ENCODE peak calls at places on chromosomes 1 and 21, in four cellular contexts. E is HCT116, D is OCI-LY7, U is PC-3. I is an unnamed sample.

GRCh38 chr1:58975888-58976287 is 192.0 kb upstream of the JUN start:
- DNase-seq in E (no peak), D (no peak), U (no peak), I (no peak)

GRCh38 chr1:231162970-231163830 is 1.3 kb downstream of the TRIM67 start:
- DNase-seq in E (no peak), D (no peak), U (no peak), I (peak)

GRCh38 chr1:18354657-18355056 is 126.1 kb upstream of the KLHDC7A start:
- DNase-seq in E (no peak), D (no peak), U (no peak), I (no peak)

GRCh38 chr1:67784545-67785186 is 48.6 kb downstream of the GNG12 start:
- DNase-seq in E (no peak), D (no peak), U (no peak), I (no peak)

GRCh38 chr1:100585774-100586173 is 47.8 kb downstream of the GPR88 start:
- DNase-seq in E (no peak), D (no peak), U (peak), I (no peak)

GRCh38 chr1:167924553-167925223 is 10.8 kb upstream of the ADCY10 start:
- DNase-seq in E (no peak), D (no peak), U (no peak), I (no peak)

GRCh38 chr1:25806418-25806817 is 6.4 kb downstream of the SELENON start:
- DNase-seq in E (no peak), D (no peak), U (no peak), I (no peak)

GRCh38 chr1:245800901-245801605 is 646.3 kb downstream of the KIF26B start:
- DNase-seq in E (no peak), D (no peak), U (no peak), I (no peak)

GRCh38 chr1:201966171-201966570 is 10.9 kb downstream of the TIMM17A start:
- DNase-seq in E (no peak), D (no peak), U (no peak), I (no peak)

GRCh38 chr1:70090875-70091274 is 114.5 kb downstream of the LRRC40 start:
- DNase-seq in E (no peak), D (no peak), U (peak), I (no peak)

GRCh38 chr1:206854401-206855129 is 10.9 kb upstream of the IL20 start:
- DNase-seq in E (no peak), D (no peak), U (no peak), I (no peak)

GRCh38 chr1:7207875-7208646 is 422.8 kb downstream of the CAMTA1 start:
- DNase-seq in E (peak), D (peak), U (peak), I (peak)

GRCh38 chr1:36775716-36776115 is 258.6 kb downstream of the GRIK3 start:
- DNase-seq in E (no peak), D (no peak), U (no peak), I (no peak)

GRCh38 chr1:235018161-235018560 is 110.5 kb downstream of the TOMM20 start:
- DNase-seq in E (peak), D (no peak), U (peak), I (no peak)

GRCh38 chr1:160905617-160905989 is 20.6 kb upstream of the ITLN1 start:
- DNase-seq in E (no peak), D (no peak), U (no peak), I (peak)

GRCh38 chr1:98314591-98314990 is 346.9 kb upstream of the SNX7 start:
- DNase-seq in E (no peak), D (no peak), U (no peak), I (no peak)

GRCh38 chr1:168360151-168360550 is 79.5 kb downstream of the TBX19 start:
- DNase-seq in E (no peak), D (no peak), U (no peak), I (no peak)

GRCh38 chr1:36224537-36225297 is 474 bp downstream of the THRAP3 start:
- DNase-seq in E (peak), D (no peak), U (peak), I (peak)

GRCh38 chr1:220878223-220879081 is 791 bp upstream of the HLX start:
- DNase-seq in E (no peak), D (no peak), U (no peak), I (peak)

GRCh38 chr21:29302340-29302991 is 3.7 kb downstream of the BACH1 start:
- DNase-seq in E (no peak), D (no peak), U (peak), I (no peak)

GRCh38 chr1:155929057-155929456 is 5.2 kb downstream of the KHDC4 start:
- DNase-seq in E (no peak), D (no peak), U (peak), I (no peak)

GRCh38 chr1:92443893-92444292 is 42.8 kb downstream of the GFI1 start:
- DNase-seq in E (no peak), D (no peak), U (no peak), I (no peak)

GRCh38 chr1:9066945-9067807 is 2.3 kb downstream of the SLC2A5 start:
- DNase-seq in E (no peak), D (peak), U (peak), I (no peak)

GRCh38 chr21:24938592-24938991 is 668.7 kb downstream of the MRPL39 start:
- DNase-seq in E (no peak), D (no peak), U (no peak), I (no peak)

GRCh38 chr1:182389619-182390047 is 2.0 kb downstream of the GLUL start:
- DNase-seq in E (no peak), D (no peak), U (no peak), I (no peak)

GRCh38 chr1:3453203-3453761 is 1.2 kb upstream of the ARHGEF16 start:
- DNase-seq in E (peak), D (peak), U (peak), I (peak)

GRCh38 chr1:17591814-17592430 is 52.4 kb downstream of the ARHGEF10L start:
- DNase-seq in E (no peak), D (no peak), U (no peak), I (no peak)

GRCh38 chr1:231959225-231959884 is 332.8 kb downstream of the DISC1 start:
- DNase-seq in E (no peak), D (no peak), U (no peak), I (no peak)

GRCh38 chr1:30320581-30320890 is 402.8 kb downstream of the MATN1 start:
- DNase-seq in E (no peak), D (no peak), U (no peak), I (no peak)

DNA sequence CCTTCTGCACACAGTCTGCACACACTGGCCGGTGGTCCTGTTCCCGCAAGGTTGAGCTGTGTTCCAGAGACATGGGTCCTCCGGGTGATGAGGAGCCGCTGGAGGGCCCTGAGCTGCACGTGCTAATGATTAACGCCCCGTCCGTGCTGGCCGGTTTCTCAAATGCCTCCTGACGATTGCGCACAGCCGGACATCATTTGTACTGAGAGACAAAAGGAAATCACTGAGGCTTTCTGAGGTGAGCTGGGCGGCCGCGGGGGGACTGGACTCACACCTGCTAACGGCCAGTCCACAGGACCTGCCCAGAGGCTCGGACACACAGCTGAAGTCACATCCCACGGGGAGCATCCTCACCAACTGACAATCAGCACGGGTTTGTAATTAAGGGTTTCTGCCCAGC is 29.2 kb downstream of the POFUT2 start:
- DNase-seq in E (no peak), D (no peak), U (no peak), I (no peak)
- TF ChIP-seq EZH2phosphoT487 in E (no peak), D (no peak), U (no peak), I (no peak)

GRCh38 chr1:22291057-22291456 is 148.2 kb upstream of the WNT4 start:
- DNase-seq in E (no peak), D (no peak), U (no peak), I (no peak)
- H3K4me3 ChIP-seq in E (no peak), D (no peak), U (no peak), I (no peak)

GRCh38 chr1:204623894-204624361 is 61.6 kb downstream of the LRRN2 start:
- DNase-seq in E (peak), D (peak), U (peak), I (peak)
- TF ChIP-seq CTCF in E (peak), D (peak), U (peak), I (peak)

GRCh38 chr1:170931650-170932049 is 3.7 kb upstream of the MROH9 start:
- DNase-seq in E (no peak), D (no peak), U (no peak), I (peak)
- TF ChIP-seq EZH2phosphoT487 in E (no peak), D (no peak), U (no peak), I (no peak)

GRCh38 chr1:39488801-39489566 is 2.5 kb upstream of the BMP8A start:
- DNase-seq in E (no peak), D (no peak), U (no peak), I (no peak)
- H3K4me3 ChIP-seq in E (no peak), D (no peak), U (no peak), I (no peak)

DNA sequence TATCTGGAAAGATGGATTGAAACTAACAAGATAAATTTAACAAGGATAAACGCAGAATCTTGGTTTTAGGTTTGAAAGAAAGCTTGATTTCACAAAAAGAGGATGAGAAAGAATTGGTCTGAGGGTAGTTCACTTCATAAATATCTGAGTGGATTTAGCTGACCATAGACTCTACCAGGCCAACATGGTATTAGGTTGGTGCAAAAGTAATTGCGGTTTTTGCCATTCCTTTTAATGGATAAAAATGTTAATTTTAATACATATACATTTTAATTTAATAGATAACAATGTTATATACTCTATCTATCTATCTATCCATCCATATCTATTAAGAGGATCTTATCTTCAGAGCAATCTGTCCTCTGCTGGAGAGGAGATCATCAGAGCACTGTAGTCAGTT is 70.2 kb upstream of the PLXNA2 start:
- DNase-seq in E (no peak), D (no peak), U (no peak), I (no peak)
- TF ChIP-seq CTCF in E (no peak), D (no peak), U (no peak), I (no peak)

GRCh38 chr21:37734846-37735245 is 181.4 kb downstream of the KCNJ6 start:
- DNase-seq in E (no peak), D (no peak), U (no peak), I (no peak)
- TF ChIP-seq EZH2phosphoT487 in E (no peak), D (no peak), U (no peak), I (no peak)

I was measured in GM23338.